ENCODE peak calls at places on chromosome 19, in six cellular contexts. One of them, this sample, is unnamed.

GRCh38 chr19:35314858-35315470 is 14.0 kb upstream of the CD22 start:
- DNase-seq in activated T-helper 9 cell treated with anti-CD3 and anti-CD28 coated beads, Interleukin-2, amount 50 U/mL, for 16 hours: no peak
- DNase-seq in mesenchymal stem cell: no peak
- DNase-seq in stimulated activated CD4-positive, alpha-beta T cell treated with anti-CD3 and anti-CD28 coated beads, Interleukin-4, amount 100 ng/mL, for 48 hours: no peak
- DNase-seq in tibial nerve: no peak
- DNase-seq in right atrium auricular region: no peak
- DNase-seq in this sample: no peak

GRCh38 chr19:17616961-17617806 is 61.7 kb downstream of the COLGALT1 start:
- DNase-seq in right atrium auricular region: no peak
- DNase-seq in mesenchymal stem cell: peak; percentile 39
- DNase-seq in activated T-helper 9 cell treated with anti-CD3 and anti-CD28 coated beads, Interleukin-2, amount 50 U/mL, for 16 hours: no peak
- DNase-seq in stimulated activated CD4-positive, alpha-beta T cell treated with anti-CD3 and anti-CD28 coated beads, Interleukin-4, amount 100 ng/mL, for 48 hours: no peak
- DNase-seq in tibial nerve: no peak
- DNase-seq in this sample: no peak

GRCh38 chr19:29121684-29122083 is 91.3 kb downstream of the UQCRFS1 start:
- DNase-seq in activated T-helper 9 cell treated with anti-CD3 and anti-CD28 coated beads, Interleukin-2, amount 50 U/mL, for 16 hours: no peak
- DNase-seq in tibial nerve: no peak
- DNase-seq in stimulated activated CD4-positive, alpha-beta T cell treated with anti-CD3 and anti-CD28 coated beads, Interleukin-4, amount 100 ng/mL, for 48 hours: no peak
- DNase-seq in right atrium auricular region: no peak
- DNase-seq in mesenchymal stem cell: no peak
- DNase-seq in this sample: no peak

GRCh38 chr19:36409841-36410240 is 8.6 kb downstream of the ZFP82 start:
- DNase-seq in stimulated activated CD4-positive, alpha-beta T cell treated with anti-CD3 and anti-CD28 coated beads, Interleukin-4, amount 100 ng/mL, for 48 hours: no peak
- DNase-seq in mesenchymal stem cell: no peak
- DNase-seq in right atrium auricular region: no peak
- DNase-seq in tibial nerve: no peak
- DNase-seq in activated T-helper 9 cell treated with anti-CD3 and anti-CD28 coated beads, Interleukin-2, amount 50 U/mL, for 16 hours: no peak
- DNase-seq in this sample: no peak

GRCh38 chr19:51807111-51807701 is 12.2 kb downstream of the FPR3 start:
- DNase-seq in activated T-helper 9 cell treated with anti-CD3 and anti-CD28 coated beads, Interleukin-2, amount 50 U/mL, for 16 hours: no peak
- DNase-seq in right atrium auricular region: no peak
- DNase-seq in mesenchymal stem cell: no peak
- DNase-seq in stimulated activated CD4-positive, alpha-beta T cell treated with anti-CD3 and anti-CD28 coated beads, Interleukin-4, amount 100 ng/mL, for 48 hours: no peak
- DNase-seq in tibial nerve: no peak
- DNase-seq in this sample: no peak

GRCh38 chr19:9793051-9793591 is 24.6 kb upstream of the ZNF846 start:
- DNase-seq in stimulated activated CD4-positive, alpha-beta T cell treated with anti-CD3 and anti-CD28 coated beads, Interleukin-4, amount 100 ng/mL, for 48 hours: peak; percentile 49
- DNase-seq in tibial nerve: peak; percentile 27
- DNase-seq in activated T-helper 9 cell treated with anti-CD3 and anti-CD28 coated beads, Interleukin-2, amount 50 U/mL, for 16 hours: peak; percentile 53
- DNase-seq in right atrium auricular region: peak; percentile 66
- DNase-seq in mesenchymal stem cell: peak; percentile 72
- DNase-seq in this sample: no peak

GRCh38 chr19:10979950-10980349 is 19.1 kb downstream of the SMARCA4 start:
- DNase-seq in activated T-helper 9 cell treated with anti-CD3 and anti-CD28 coated beads, Interleukin-2, amount 50 U/mL, for 16 hours: no peak
- DNase-seq in stimulated activated CD4-positive, alpha-beta T cell treated with anti-CD3 and anti-CD28 coated beads, Interleukin-4, amount 100 ng/mL, for 48 hours: no peak
- DNase-seq in mesenchymal stem cell: no peak
- DNase-seq in right atrium auricular region: no peak
- DNase-seq in tibial nerve: no peak
- DNase-seq in this sample: no peak

GRCh38 chr19:48186541-48186991 is 16.1 kb downstream of the ZSWIM9 start:
- DNase-seq in stimulated activated CD4-positive, alpha-beta T cell treated with anti-CD3 and anti-CD28 coated beads, Interleukin-4, amount 100 ng/mL, for 48 hours: no peak
- DNase-seq in right atrium auricular region: no peak
- DNase-seq in tibial nerve: no peak
- DNase-seq in activated T-helper 9 cell treated with anti-CD3 and anti-CD28 coated beads, Interleukin-2, amount 50 U/mL, for 16 hours: no peak
- DNase-seq in mesenchymal stem cell: no peak
- DNase-seq in this sample: no peak

GRCh38 chr19:50060107-50060506 is 34.3 kb downstream of the ZNF473 start:
- DNase-seq in activated T-helper 9 cell treated with anti-CD3 and anti-CD28 coated beads, Interleukin-2, amount 50 U/mL, for 16 hours: no peak
- DNase-seq in right atrium auricular region: no peak
- DNase-seq in stimulated activated CD4-positive, alpha-beta T cell treated with anti-CD3 and anti-CD28 coated beads, Interleukin-4, amount 100 ng/mL, for 48 hours: no peak
- DNase-seq in tibial nerve: no peak
- DNase-seq in mesenchymal stem cell: no peak
- DNase-seq in this sample: no peak

GRCh38 chr19:56120371-56121179 is 520 bp downstream of the ZNF787 start:
- DNase-seq in right atrium auricular region: peak; percentile 84
- DNase-seq in activated T-helper 9 cell treated with anti-CD3 and anti-CD28 coated beads, Interleukin-2, amount 50 U/mL, for 16 hours: peak; percentile 75
- DNase-seq in stimulated activated CD4-positive, alpha-beta T cell treated with anti-CD3 and anti-CD28 coated beads, Interleukin-4, amount 100 ng/mL, for 48 hours: peak; percentile 75
- DNase-seq in tibial nerve: peak; percentile 28
- DNase-seq in mesenchymal stem cell: peak; percentile 84
- DNase-seq in this sample: no peak

GRCh38 chr19:54429176-54429495 is 13.9 kb downstream of the TTYH1 start:
- DNase-seq in activated T-helper 9 cell treated with anti-CD3 and anti-CD28 coated beads, Interleukin-2, amount 50 U/mL, for 16 hours: no peak
- DNase-seq in tibial nerve: no peak
- DNase-seq in mesenchymal stem cell: no peak
- DNase-seq in stimulated activated CD4-positive, alpha-beta T cell treated with anti-CD3 and anti-CD28 coated beads, Interleukin-4, amount 100 ng/mL, for 48 hours: no peak
- DNase-seq in right atrium auricular region: no peak
- DNase-seq in this sample: no peak

GRCh38 chr19:29259153-29259552 is 46.2 kb upstream of the UQCRFS1 start:
- DNase-seq in stimulated activated CD4-positive, alpha-beta T cell treated with anti-CD3 and anti-CD28 coated beads, Interleukin-4, amount 100 ng/mL, for 48 hours: no peak
- DNase-seq in mesenchymal stem cell: no peak
- DNase-seq in activated T-helper 9 cell treated with anti-CD3 and anti-CD28 coated beads, Interleukin-2, amount 50 U/mL, for 16 hours: no peak
- DNase-seq in right atrium auricular region: no peak
- DNase-seq in tibial nerve: no peak
- DNase-seq in this sample: no peak

GRCh38 chr19:18108897-18109296 is 11.3 kb downstream of the MAST3 start:
- DNase-seq in activated T-helper 9 cell treated with anti-CD3 and anti-CD28 coated beads, Interleukin-2, amount 50 U/mL, for 16 hours: no peak
- DNase-seq in mesenchymal stem cell: no peak
- DNase-seq in right atrium auricular region: no peak
- DNase-seq in tibial nerve: no peak
- DNase-seq in stimulated activated CD4-positive, alpha-beta T cell treated with anti-CD3 and anti-CD28 coated beads, Interleukin-4, amount 100 ng/mL, for 48 hours: no peak
- DNase-seq in this sample: no peak

GRCh38 chr19:45200614-45201013 is 22.0 kb downstream of the BLOC1S3 start:
- DNase-seq in right atrium auricular region: no peak
- DNase-seq in mesenchymal stem cell: peak; percentile 76
- DNase-seq in tibial nerve: no peak
- DNase-seq in stimulated activated CD4-positive, alpha-beta T cell treated with anti-CD3 and anti-CD28 coated beads, Interleukin-4, amount 100 ng/mL, for 48 hours: no peak
- DNase-seq in activated T-helper 9 cell treated with anti-CD3 and anti-CD28 coated beads, Interleukin-2, amount 50 U/mL, for 16 hours: no peak
- DNase-seq in this sample: peak; percentile 31

GRCh38 chr19:1290699-1291651 is 5.3 kb downstream of the EFNA2 start:
- DNase-seq in mesenchymal stem cell: no peak
- DNase-seq in activated T-helper 9 cell treated with anti-CD3 and anti-CD28 coated beads, Interleukin-2, amount 50 U/mL, for 16 hours: no peak
- DNase-seq in right atrium auricular region: no peak
- DNase-seq in stimulated activated CD4-positive, alpha-beta T cell treated with anti-CD3 and anti-CD28 coated beads, Interleukin-4, amount 100 ng/mL, for 48 hours: no peak
- DNase-seq in tibial nerve: no peak
- DNase-seq in this sample: no peak

GRCh38 chr19:17302391-17303166 is 646 bp downstream of the ABHD8 start:
- DNase-seq in right atrium auricular region: no peak
- DNase-seq in stimulated activated CD4-positive, alpha-beta T cell treated with anti-CD3 and anti-CD28 coated beads, Interleukin-4, amount 100 ng/mL, for 48 hours: no peak
- DNase-seq in mesenchymal stem cell: no peak
- DNase-seq in tibial nerve: no peak
- DNase-seq in activated T-helper 9 cell treated with anti-CD3 and anti-CD28 coated beads, Interleukin-2, amount 50 U/mL, for 16 hours: no peak
- DNase-seq in this sample: no peak

GRCh38 chr19:41813911-41814310 is 17.5 kb downstream of the CEACAM3 start:
- DNase-seq in right atrium auricular region: no peak
- DNase-seq in activated T-helper 9 cell treated with anti-CD3 and anti-CD28 coated beads, Interleukin-2, amount 50 U/mL, for 16 hours: no peak
- DNase-seq in tibial nerve: no peak
- DNase-seq in mesenchymal stem cell: no peak
- DNase-seq in stimulated activated CD4-positive, alpha-beta T cell treated with anti-CD3 and anti-CD28 coated beads, Interleukin-4, amount 100 ng/mL, for 48 hours: no peak
- DNase-seq in this sample: no peak

GRCh38 chr19:42032428-42032827 is 37.6 kb downstream of the GRIK5 start:
- DNase-seq in mesenchymal stem cell: no peak
- DNase-seq in right atrium auricular region: no peak
- DNase-seq in tibial nerve: no peak
- DNase-seq in stimulated activated CD4-positive, alpha-beta T cell treated with anti-CD3 and anti-CD28 coated beads, Interleukin-4, amount 100 ng/mL, for 48 hours: no peak
- DNase-seq in activated T-helper 9 cell treated with anti-CD3 and anti-CD28 coated beads, Interleukin-2, amount 50 U/mL, for 16 hours: no peak
- DNase-seq in this sample: no peak

GRCh38 chr19:49786432-49786831 is 19.6 kb downstream of the AP2A1 start:
- DNase-seq in right atrium auricular region: peak; percentile 73
- DNase-seq in tibial nerve: no peak
- DNase-seq in stimulated activated CD4-positive, alpha-beta T cell treated with anti-CD3 and anti-CD28 coated beads, Interleukin-4, amount 100 ng/mL, for 48 hours: no peak
- DNase-seq in activated T-helper 9 cell treated with anti-CD3 and anti-CD28 coated beads, Interleukin-2, amount 50 U/mL, for 16 hours: no peak
- DNase-seq in mesenchymal stem cell: peak; percentile 41
- DNase-seq in this sample: peak; percentile 20

GRCh38 chr19:41341669-41342490 is 11.8 kb downstream of the TGFB1 start:
- DNase-seq in tibial nerve: no peak
- DNase-seq in activated T-helper 9 cell treated with anti-CD3 and anti-CD28 coated beads, Interleukin-2, amount 50 U/mL, for 16 hours: no peak
- DNase-seq in right atrium auricular region: no peak
- DNase-seq in mesenchymal stem cell: no peak
- DNase-seq in stimulated activated CD4-positive, alpha-beta T cell treated with anti-CD3 and anti-CD28 coated beads, Interleukin-4, amount 100 ng/mL, for 48 hours: no peak
- DNase-seq in this sample: no peak

GRCh38 chr19:46271488-46272197 is 25.2 kb upstream of the HIF3A start:
- DNase-seq in mesenchymal stem cell: peak; percentile 95
- DNase-seq in activated T-helper 9 cell treated with anti-CD3 and anti-CD28 coated beads, Interleukin-2, amount 50 U/mL, for 16 hours: no peak
- DNase-seq in tibial nerve: no peak
- DNase-seq in right atrium auricular region: no peak
- DNase-seq in stimulated activated CD4-positive, alpha-beta T cell treated with anti-CD3 and anti-CD28 coated beads, Interleukin-4, amount 100 ng/mL, for 48 hours: no peak
- DNase-seq in this sample: no peak

GRCh38 chr19:16167055-16167454 is 6.3 kb downstream of the CIB3 start:
- DNase-seq in stimulated activated CD4-positive, alpha-beta T cell treated with anti-CD3 and anti-CD28 coated beads, Interleukin-4, amount 100 ng/mL, for 48 hours: no peak
- DNase-seq in mesenchymal stem cell: no peak
- DNase-seq in tibial nerve: no peak
- DNase-seq in right atrium auricular region: no peak
- DNase-seq in activated T-helper 9 cell treated with anti-CD3 and anti-CD28 coated beads, Interleukin-2, amount 50 U/mL, for 16 hours: no peak
- DNase-seq in this sample: no peak

GRCh38 chr19:52070496-52070895 is 21.9 kb upstream of the ZNF432 start:
- DNase-seq in right atrium auricular region: no peak
- DNase-seq in mesenchymal stem cell: no peak
- DNase-seq in tibial nerve: no peak
- DNase-seq in stimulated activated CD4-positive, alpha-beta T cell treated with anti-CD3 and anti-CD28 coated beads, Interleukin-4, amount 100 ng/mL, for 48 hours: no peak
- DNase-seq in activated T-helper 9 cell treated with anti-CD3 and anti-CD28 coated beads, Interleukin-2, amount 50 U/mL, for 16 hours: no peak
- DNase-seq in this sample: no peak

GRCh38 chr19:47376589-47377144 is 27.6 kb downstream of the DHX34 start:
- DNase-seq in mesenchymal stem cell: no peak
- DNase-seq in stimulated activated CD4-positive, alpha-beta T cell treated with anti-CD3 and anti-CD28 coated beads, Interleukin-4, amount 100 ng/mL, for 48 hours: no peak
- DNase-seq in right atrium auricular region: no peak
- DNase-seq in activated T-helper 9 cell treated with anti-CD3 and anti-CD28 coated beads, Interleukin-2, amount 50 U/mL, for 16 hours: no peak
- DNase-seq in tibial nerve: no peak
- DNase-seq in this sample: no peak

GRCh38 chr19:53520547-53521372 is 17.2 kb upstream of the ZNF331 start:
- DNase-seq in stimulated activated CD4-positive, alpha-beta T cell treated with anti-CD3 and anti-CD28 coated beads, Interleukin-4, amount 100 ng/mL, for 48 hours: peak; percentile 67
- DNase-seq in tibial nerve: peak; percentile 82
- DNase-seq in activated T-helper 9 cell treated with anti-CD3 and anti-CD28 coated beads, Interleukin-2, amount 50 U/mL, for 16 hours: peak; percentile 80
- DNase-seq in right atrium auricular region: peak; percentile 97
- DNase-seq in mesenchymal stem cell: peak; percentile 99
- DNase-seq in this sample: peak; percentile 96

GRCh38 chr19:39539165-39539518 is 819 bp downstream of the EID2 start:
- DNase-seq in activated T-helper 9 cell treated with anti-CD3 and anti-CD28 coated beads, Interleukin-2, amount 50 U/mL, for 16 hours: no peak
- DNase-seq in stimulated activated CD4-positive, alpha-beta T cell treated with anti-CD3 and anti-CD28 coated beads, Interleukin-4, amount 100 ng/mL, for 48 hours: no peak
- DNase-seq in tibial nerve: no peak
- DNase-seq in right atrium auricular region: no peak
- DNase-seq in mesenchymal stem cell: no peak
- DNase-seq in this sample: no peak

GRCh38 chr19:48934837-48935236 is 1.3 kb downstream of the DHDH start:
- DNase-seq in tibial nerve: no peak
- DNase-seq in right atrium auricular region: no peak
- DNase-seq in activated T-helper 9 cell treated with anti-CD3 and anti-CD28 coated beads, Interleukin-2, amount 50 U/mL, for 16 hours: no peak
- DNase-seq in stimulated activated CD4-positive, alpha-beta T cell treated with anti-CD3 and anti-CD28 coated beads, Interleukin-4, amount 100 ng/mL, for 48 hours: no peak
- DNase-seq in mesenchymal stem cell: no peak
- DNase-seq in this sample: no peak

GRCh38 chr19:52542984-52543664 is 15.7 kb downstream of the ZNF808 start:
- DNase-seq in mesenchymal stem cell: no peak
- DNase-seq in activated T-helper 9 cell treated with anti-CD3 and anti-CD28 coated beads, Interleukin-2, amount 50 U/mL, for 16 hours: no peak
- DNase-seq in tibial nerve: no peak
- DNase-seq in right atrium auricular region: no peak
- DNase-seq in stimulated activated CD4-positive, alpha-beta T cell treated with anti-CD3 and anti-CD28 coated beads, Interleukin-4, amount 100 ng/mL, for 48 hours: no peak
- DNase-seq in this sample: no peak